ENCODE peak calls at places on chromosomes 5 and 9, in nine cellular contexts. One of them, this sample, is unnamed.

GRCh38 chr5:59586811-59587340 is 306.6 kb downstream of the PDE4D start:
- DNase-seq in brain microvascular endothelial cell: no peak
- DNase-seq in IMR-90: no peak
- DNase-seq in aorta: no peak
- DNase-seq in tibial artery: no peak
- DNase-seq in OCI-LY7: no peak
- DNase-seq in ovary: no peak
- DNase-seq in HL-60: no peak
- DNase-seq in MM.1S: no peak
- DNase-seq in this sample: no peak

GRCh38 chr9:93007529-93008058 is 50.9 kb upstream of the SUSD3 start:
- DNase-seq in OCI-LY7: no peak
- DNase-seq in brain microvascular endothelial cell: no peak
- DNase-seq in ovary: no peak
- DNase-seq in tibial artery: no peak
- DNase-seq in IMR-90: no peak
- DNase-seq in aorta: no peak
- DNase-seq in MM.1S: no peak
- DNase-seq in HL-60: no peak
- DNase-seq in this sample: no peak

GRCh38 chr5:111254613-111255012 is 30.4 kb downstream of the CAMK4 start:
- DNase-seq in tibial artery: no peak
- DNase-seq in MM.1S: peak
- DNase-seq in ovary: no peak
- DNase-seq in brain microvascular endothelial cell: peak
- DNase-seq in aorta: no peak
- DNase-seq in IMR-90: peak
- DNase-seq in HL-60: no peak
- DNase-seq in OCI-LY7: peak
- DNase-seq in this sample: no peak

GRCh38 chr5:140571105-140571504 is 6.5 kb downstream of the SLC35A4 start:
- DNase-seq in tibial artery: no peak
- DNase-seq in brain microvascular endothelial cell: no peak
- DNase-seq in aorta: no peak
- DNase-seq in HL-60: no peak
- DNase-seq in OCI-LY7: no peak
- DNase-seq in IMR-90: no peak
- DNase-seq in ovary: no peak
- DNase-seq in MM.1S: no peak
- DNase-seq in this sample: no peak

GRCh38 chr9:2356391-2356790 is 265.2 kb upstream of the VLDLR start:
- DNase-seq in aorta: no peak
- DNase-seq in brain microvascular endothelial cell: peak
- DNase-seq in IMR-90: no peak
- DNase-seq in MM.1S: no peak
- DNase-seq in HL-60: no peak
- DNase-seq in ovary: no peak
- DNase-seq in OCI-LY7: no peak
- DNase-seq in tibial artery: no peak
- DNase-seq in this sample: no peak

GRCh38 chr5:93328833-93329232 is 252.2 kb downstream of the NR2F1-AS1 start:
- DNase-seq in aorta: no peak
- DNase-seq in brain microvascular endothelial cell: no peak
- DNase-seq in ovary: no peak
- DNase-seq in tibial artery: no peak
- DNase-seq in MM.1S: no peak
- DNase-seq in OCI-LY7: no peak
- DNase-seq in HL-60: no peak
- DNase-seq in IMR-90: no peak
- DNase-seq in this sample: no peak

GRCh38 chr9:126985870-126986498 is 71.4 kb downstream of the RALGPS1 start:
- DNase-seq in tibial artery: peak
- DNase-seq in brain microvascular endothelial cell: peak
- DNase-seq in ovary: no peak
- DNase-seq in OCI-LY7: no peak
- DNase-seq in HL-60: peak
- DNase-seq in IMR-90: peak
- DNase-seq in aorta: no peak
- DNase-seq in MM.1S: peak
- DNase-seq in this sample: peak

GRCh38 chr5:171434874-171435273 is 15.4 kb downstream of the FGF18 start:
- DNase-seq in OCI-LY7: no peak
- DNase-seq in IMR-90: no peak
- DNase-seq in aorta: peak
- DNase-seq in tibial artery: no peak
- DNase-seq in ovary: no peak
- DNase-seq in MM.1S: no peak
- DNase-seq in brain microvascular endothelial cell: no peak
- DNase-seq in HL-60: no peak
- DNase-seq in this sample: no peak

GRCh38 chr9:114690308-114690707 is 8.3 kb upstream of the TEX48 start:
- DNase-seq in aorta: no peak
- DNase-seq in brain microvascular endothelial cell: no peak
- DNase-seq in tibial artery: no peak
- DNase-seq in MM.1S: no peak
- DNase-seq in HL-60: no peak
- DNase-seq in OCI-LY7: no peak
- DNase-seq in ovary: no peak
- DNase-seq in IMR-90: no peak
- DNase-seq in this sample: no peak

GRCh38 chr5:66596791-66597757 is 881 bp downstream of the MAST4 start:
- DNase-seq in brain microvascular endothelial cell: peak
- DNase-seq in MM.1S: peak
- DNase-seq in OCI-LY7: peak
- DNase-seq in IMR-90: no peak
- DNase-seq in aorta: peak
- DNase-seq in HL-60: no peak
- DNase-seq in tibial artery: no peak
- DNase-seq in ovary: peak
- DNase-seq in this sample: peak

GRCh38 chr9:126664893-126665695 is 51.4 kb downstream of the LMX1B start:
- DNase-seq in MM.1S: no peak
- DNase-seq in tibial artery: no peak
- DNase-seq in OCI-LY7: no peak
- DNase-seq in ovary: no peak
- DNase-seq in HL-60: no peak
- DNase-seq in IMR-90: no peak
- DNase-seq in brain microvascular endothelial cell: no peak
- DNase-seq in aorta: no peak
- DNase-seq in this sample: no peak

GRCh38 chr9:36136894-36137391 is 410 bp downstream of the GLIPR2 start:
- DNase-seq in tibial artery: peak
- DNase-seq in ovary: no peak
- DNase-seq in MM.1S: no peak
- DNase-seq in OCI-LY7: no peak
- DNase-seq in IMR-90: no peak
- DNase-seq in aorta: peak
- DNase-seq in HL-60: no peak
- DNase-seq in brain microvascular endothelial cell: no peak
- DNase-seq in this sample: no peak

GRCh38 chr9:85964949-85965348 is 24.0 kb downstream of the NAA35 start:
- DNase-seq in brain microvascular endothelial cell: no peak
- DNase-seq in aorta: no peak
- DNase-seq in HL-60: no peak
- DNase-seq in tibial artery: no peak
- DNase-seq in ovary: no peak
- DNase-seq in IMR-90: no peak
- DNase-seq in MM.1S: no peak
- DNase-seq in OCI-LY7: no peak
- DNase-seq in this sample: no peak

GRCh38 chr5:33513786-33514185 is 73.0 kb downstream of the TARS1 start:
- DNase-seq in aorta: peak
- DNase-seq in IMR-90: no peak
- DNase-seq in MM.1S: no peak
- DNase-seq in OCI-LY7: no peak
- DNase-seq in HL-60: no peak
- DNase-seq in tibial artery: peak
- DNase-seq in brain microvascular endothelial cell: no peak
- DNase-seq in ovary: no peak
- DNase-seq in this sample: no peak

GRCh38 chr5:34606101-34606500 is 50.0 kb upstream of the RAI14 start:
- DNase-seq in OCI-LY7: no peak
- DNase-seq in brain microvascular endothelial cell: no peak
- DNase-seq in MM.1S: no peak
- DNase-seq in HL-60: no peak
- DNase-seq in IMR-90: no peak
- DNase-seq in ovary: no peak
- DNase-seq in aorta: no peak
- DNase-seq in tibial artery: no peak
- DNase-seq in this sample: no peak

GRCh38 chr5:92749943-92750342 is 831.1 kb downstream of the NR2F1-AS1 start:
- DNase-seq in OCI-LY7: no peak
- DNase-seq in aorta: no peak
- DNase-seq in tibial artery: no peak
- DNase-seq in ovary: no peak
- DNase-seq in HL-60: no peak
- DNase-seq in IMR-90: peak
- DNase-seq in MM.1S: no peak
- DNase-seq in brain microvascular endothelial cell: peak
- DNase-seq in this sample: peak

GRCh38 chr5:137273511-137273910 is 225.6 kb downstream of the SPOCK1 start:
- DNase-seq in brain microvascular endothelial cell: no peak
- DNase-seq in ovary: no peak
- DNase-seq in HL-60: no peak
- DNase-seq in IMR-90: no peak
- DNase-seq in OCI-LY7: no peak
- DNase-seq in MM.1S: no peak
- DNase-seq in tibial artery: no peak
- DNase-seq in aorta: no peak
- DNase-seq in this sample: no peak

GRCh38 chr5:165616550-165617430 is 2111.4 kb downstream of the MAT2B start:
- DNase-seq in HL-60: peak
- DNase-seq in aorta: no peak
- DNase-seq in OCI-LY7: no peak
- DNase-seq in IMR-90: peak
- DNase-seq in tibial artery: no peak
- DNase-seq in MM.1S: no peak
- DNase-seq in ovary: no peak
- DNase-seq in brain microvascular endothelial cell: no peak
- DNase-seq in this sample: peak

GRCh38 chr9:81125446-81126092 is 563.8 kb downstream of the TLE1 start:
- DNase-seq in IMR-90: peak
- DNase-seq in aorta: no peak
- DNase-seq in brain microvascular endothelial cell: no peak
- DNase-seq in HL-60: no peak
- DNase-seq in OCI-LY7: no peak
- DNase-seq in MM.1S: no peak
- DNase-seq in ovary: no peak
- DNase-seq in tibial artery: no peak
- DNase-seq in this sample: peak

GRCh38 chr5:61498121-61498520 is 166.1 kb downstream of the ZSWIM6 start:
- DNase-seq in ovary: no peak
- DNase-seq in tibial artery: no peak
- DNase-seq in HL-60: no peak
- DNase-seq in brain microvascular endothelial cell: no peak
- DNase-seq in aorta: no peak
- DNase-seq in MM.1S: no peak
- DNase-seq in OCI-LY7: no peak
- DNase-seq in IMR-90: no peak
- DNase-seq in this sample: no peak
- H3K27ac ChIP-seq in ovary: no peak
- H3K27ac ChIP-seq in tibial artery: no peak
- H3K27ac ChIP-seq in HL-60: no peak
- H3K27ac ChIP-seq in brain microvascular endothelial cell: no peak
- H3K27ac ChIP-seq in aorta: no peak
- H3K27ac ChIP-seq in MM.1S: no peak
- H3K27ac ChIP-seq in OCI-LY7: no peak
- H3K27ac ChIP-seq in IMR-90: no peak
- H3K27ac ChIP-seq in this sample: no peak

GRCh38 chr9:21549251-21549765 is 67.2 kb upstream of the IFNE start:
- DNase-seq in OCI-LY7: no peak
- DNase-seq in HL-60: no peak
- DNase-seq in ovary: no peak
- DNase-seq in tibial artery: peak
- DNase-seq in MM.1S: no peak
- DNase-seq in aorta: no peak
- DNase-seq in IMR-90: peak
- DNase-seq in brain microvascular endothelial cell: peak
- DNase-seq in this sample: peak
- H3K27ac ChIP-seq in OCI-LY7: no peak
- H3K27ac ChIP-seq in HL-60: no peak
- H3K27ac ChIP-seq in ovary: no peak
- H3K27ac ChIP-seq in tibial artery: no peak
- H3K27ac ChIP-seq in MM.1S: no peak
- H3K27ac ChIP-seq in aorta: no peak
- H3K27ac ChIP-seq in IMR-90: peak
- H3K27ac ChIP-seq in brain microvascular endothelial cell: peak
- H3K27ac ChIP-seq in this sample: no peak

DNA sequence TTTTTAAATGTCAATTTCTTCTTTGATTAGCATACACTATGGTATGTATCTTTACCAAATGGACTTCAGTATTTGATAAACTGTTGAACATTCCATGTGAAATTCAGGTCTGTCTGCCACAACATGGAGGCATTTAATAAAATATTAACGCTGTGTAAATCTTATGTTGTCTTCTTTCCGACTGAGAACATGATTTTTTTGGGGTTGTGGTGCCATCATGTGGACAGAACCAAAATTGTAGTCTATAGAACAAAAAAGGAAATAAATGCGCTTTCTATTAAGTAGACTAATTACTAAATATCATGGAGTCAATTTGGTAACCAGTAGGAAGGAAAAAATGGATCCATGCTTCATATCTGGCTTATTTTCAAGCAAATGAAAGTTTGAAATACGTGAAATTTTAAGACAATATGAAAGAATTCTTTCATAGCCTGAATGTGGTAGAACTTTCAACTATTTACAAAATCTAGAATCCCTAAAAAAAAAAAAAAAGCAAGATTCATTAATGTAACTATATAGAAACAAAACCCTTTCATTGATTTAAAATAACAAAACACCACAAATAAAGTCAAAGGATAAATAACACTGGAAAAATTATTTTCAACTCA is 2.8 kb upstream of the PLK2 start:
- DNase-seq in OCI-LY7: peak
- DNase-seq in MM.1S: peak
- DNase-seq in tibial artery: no peak
- DNase-seq in brain microvascular endothelial cell: peak
- DNase-seq in IMR-90: peak
- DNase-seq in ovary: peak
- DNase-seq in HL-60: no peak
- DNase-seq in aorta: no peak
- DNase-seq in this sample: peak
- H3K27ac ChIP-seq in OCI-LY7: no peak
- H3K27ac ChIP-seq in MM.1S: no peak
- H3K27ac ChIP-seq in tibial artery: no peak
- H3K27ac ChIP-seq in brain microvascular endothelial cell: peak
- H3K27ac ChIP-seq in IMR-90: no peak
- H3K27ac ChIP-seq in ovary: no peak
- H3K27ac ChIP-seq in HL-60: no peak
- H3K27ac ChIP-seq in aorta: no peak
- H3K27ac ChIP-seq in this sample: no peak

DNA sequence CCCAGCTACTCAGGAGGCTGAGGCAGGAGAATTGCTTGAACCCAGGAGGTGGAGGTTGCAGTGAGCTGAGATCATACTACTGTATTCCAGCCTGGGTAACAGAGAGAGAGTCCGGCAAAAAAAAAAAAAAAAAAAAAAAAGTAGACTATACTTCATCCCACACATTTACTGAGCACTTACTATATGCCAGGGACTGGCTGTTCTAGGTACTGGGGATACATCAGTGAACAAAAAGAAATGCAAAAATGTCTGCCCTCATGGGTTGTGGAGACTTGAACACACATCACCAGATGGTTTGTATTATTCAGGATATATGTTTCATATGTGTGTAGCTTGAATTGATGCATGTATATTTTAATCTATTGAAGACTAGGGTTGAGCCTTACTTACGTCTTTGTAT is 2.9 kb upstream of the LHFPL2 start:
- DNase-seq in brain microvascular endothelial cell: no peak
- DNase-seq in aorta: no peak
- DNase-seq in ovary: no peak
- DNase-seq in OCI-LY7: no peak
- DNase-seq in HL-60: no peak
- DNase-seq in IMR-90: no peak
- DNase-seq in tibial artery: no peak
- DNase-seq in MM.1S: no peak
- DNase-seq in this sample: no peak
- H3K27ac ChIP-seq in brain microvascular endothelial cell: no peak
- H3K27ac ChIP-seq in aorta: no peak
- H3K27ac ChIP-seq in ovary: no peak
- H3K27ac ChIP-seq in OCI-LY7: no peak
- H3K27ac ChIP-seq in HL-60: no peak
- H3K27ac ChIP-seq in IMR-90: no peak
- H3K27ac ChIP-seq in tibial artery: no peak
- H3K27ac ChIP-seq in MM.1S: no peak
- H3K27ac ChIP-seq in this sample: no peak

This sample was measured in RWPE1.